ENCODE peak calls at places on chromosomes 11 and 22, in seven cellular contexts. H is astrocyte, Q is testis, M is HCT116, E is pancreas, Y is body of pancreas, Z is OCI-LY7. N is an unnamed sample.
A peak's percentile ranks its signal among the peaks of the same experiment; 100 is the strongest.

GRCh38 chr11:102345923-102346322 is 1.1 kb upstream of the BIRC2 start:
- DNase-seq in H (peak; percentile 69), Q (no peak), M (peak; percentile 28), E (no peak), Y (no peak), Z (no peak), N (no peak)

GRCh38 chr22:25545117-25545516 is 19.4 kb upstream of the GRK3 start:
- DNase-seq in H (no peak), Q (no peak), M (no peak), E (no peak), Y (no peak), Z (no peak), N (no peak)

GRCh38 chr11:3126207-3126865 is 38.8 kb downstream of the OSBPL5 start:
- DNase-seq in H (no peak), Q (no peak), M (peak; percentile 79), E (no peak), Y (peak; percentile 18), Z (no peak), N (peak; percentile 94)

GRCh38 chr11:59182457-59183151 is 10.7 kb downstream of the DTX4 start:
- DNase-seq in H (no peak), Q (no peak), M (no peak), E (no peak), Y (peak; percentile 60), Z (peak; percentile 33), N (peak; percentile 81)

GRCh38 chr22:37018815-37019308 is 385 bp downstream of the TST start:
- DNase-seq in H (peak; percentile 31), Q (peak; percentile 80), M (no peak), E (peak; percentile 63), Y (peak; percentile 65), Z (no peak), N (peak; percentile 89)

GRCh38 chr11:71486320-71486719 is 33.3 kb downstream of the NADSYN1 start:
- DNase-seq in H (no peak), Q (no peak), M (no peak), E (no peak), Y (no peak), Z (no peak), N (no peak)

GRCh38 chr11:129577986-129578385 is 202.3 kb downstream of the BARX2 start:
- DNase-seq in H (no peak), Q (no peak), M (no peak), E (no peak), Y (no peak), Z (no peak), N (no peak)

GRCh38 chr11:110409174-110409573 is 20.6 kb upstream of the FDX1 start:
- DNase-seq in H (no peak), Q (no peak), M (no peak), E (no peak), Y (no peak), Z (no peak), N (no peak)

GRCh38 chr11:69704508-69705245 is 855 bp upstream of the FGF19 start:
- DNase-seq in H (no peak), Q (peak; percentile 29), M (no peak), E (no peak), Y (no peak), Z (no peak), N (no peak)

GRCh38 chr22:28925916-28926315 is 42.5 kb downstream of the ZNRF3 start:
- DNase-seq in H (no peak), Q (no peak), M (no peak), E (no peak), Y (no peak), Z (no peak), N (no peak)

GRCh38 chr11:67056640-67057409 is at the start of gene RHOD:
- DNase-seq in H (no peak), Q (peak; percentile 46), M (no peak), E (peak; percentile 59), Y (peak; percentile 82), Z (no peak), N (peak; percentile 61)

GRCh38 chr22:44116755-44117684 is 63.7 kb upstream of the PARVG start:
- DNase-seq in H (no peak), Q (no peak), M (no peak), E (no peak), Y (no peak), Z (no peak), N (no peak)

GRCh38 chr11:74460065-74460464 is 7.3 kb downstream of the KCNE3 start:
- DNase-seq in H (no peak), Q (no peak), M (no peak), E (no peak), Y (no peak), Z (no peak), N (no peak)

GRCh38 chr11:12077535-12078280 is 32.7 kb upstream of the MICAL2 start:
- DNase-seq in H (peak; percentile 67), Q (no peak), M (no peak), E (no peak), Y (no peak), Z (no peak), N (no peak)

GRCh38 chr11:117185739-117186430 is 7.3 kb downstream of the SIDT2 start:
- DNase-seq in H (no peak), Q (peak; percentile 12), M (no peak), E (peak; percentile 13), Y (peak; percentile 4), Z (peak; percentile 75), N (no peak)

GRCh38 chr22:33472462-33473344 is 414.5 kb upstream of the SYN3 start:
- DNase-seq in H (peak; percentile 14), Q (no peak), M (no peak), E (no peak), Y (no peak), Z (no peak), N (no peak)

GRCh38 chr11:45895553-45896259 is 10.3 kb downstream of the MAPK8IP1 start:
- DNase-seq in H (no peak), Q (no peak), M (no peak), E (no peak), Y (no peak), Z (no peak), N (no peak)

GRCh38 chr11:7579226-7579825 is 65.5 kb downstream of the PPFIBP2 start:
- DNase-seq in H (no peak), Q (no peak), M (no peak), E (no peak), Y (no peak), Z (no peak), N (no peak)
- H3K27ac ChIP-seq in H (no peak overlapping the region), Q (peak overlapping the region; percentile 82), M (no peak overlapping the region), E (no peak overlapping the region), Y (no peak overlapping the region), Z (no peak overlapping the region), N (no peak overlapping the region)

GRCh38 chr11:57353024-57353423 is 14.9 kb downstream of the P2RX3 start:
- DNase-seq in H (no peak), Q (no peak), M (no peak), E (no peak), Y (no peak), Z (no peak), N (no peak)

GRCh38 chr11:57348636-57349323 is 10.6 kb downstream of the P2RX3 start:
- DNase-seq in H (no peak), Q (no peak), M (no peak), E (no peak), Y (no peak), Z (no peak), N (no peak)

GRCh38 chr11:57348052-57348451 is 9.9 kb downstream of the P2RX3 start:
- DNase-seq in H (no peak), Q (no peak), M (no peak), E (no peak), Y (no peak), Z (no peak), N (no peak)

GRCh38 chr11:57347336-57347735 is 9.2 kb downstream of the P2RX3 start:
- DNase-seq in H (no peak), Q (no peak), M (no peak), E (no peak), Y (no peak), Z (no peak), N (no peak)

GRCh38 chr11:57349491-57350274 is 11.5 kb downstream of the P2RX3 start:
- DNase-seq in H (no peak), Q (peak; percentile 84), M (peak; percentile 26), E (peak; percentile 39), Y (peak; percentile 71), Z (peak; percentile 51), N (peak; percentile 68)
- TF ChIP-seq CTCF in H (peak; percentile 51), Q (peak; percentile 93), M (peak; percentile 91), E (peak; percentile 88), Y (peak; percentile 76), Z (peak; percentile 84), N (peak; percentile 85)

GRCh38 chr11:47004595-47005033 is 68.1 kb downstream of the CSTPP1 start:
- DNase-seq in H (peak; percentile 97), Q (peak; percentile 81), M (no peak), E (peak; percentile 76), Y (peak; percentile 85), Z (peak; percentile 67), N (peak; percentile 73)

GRCh38 chr11:47001666-47002285 is 65.2 kb downstream of the CSTPP1 start:
- DNase-seq in H (peak; percentile 53), Q (no peak), M (no peak), E (no peak), Y (no peak), Z (peak; percentile 68), N (no peak)

GRCh38 chr11:47002366-47002765 is 65.8 kb downstream of the CSTPP1 start:
- DNase-seq in H (no peak), Q (no peak), M (no peak), E (no peak), Y (no peak), Z (peak; percentile 55), N (no peak)

GRCh38 chr11:47005441-47005840 is 68.9 kb downstream of the CSTPP1 start:
- DNase-seq in H (no peak), Q (no peak), M (no peak), E (no peak), Y (no peak), Z (no peak), N (no peak)

DNA sequence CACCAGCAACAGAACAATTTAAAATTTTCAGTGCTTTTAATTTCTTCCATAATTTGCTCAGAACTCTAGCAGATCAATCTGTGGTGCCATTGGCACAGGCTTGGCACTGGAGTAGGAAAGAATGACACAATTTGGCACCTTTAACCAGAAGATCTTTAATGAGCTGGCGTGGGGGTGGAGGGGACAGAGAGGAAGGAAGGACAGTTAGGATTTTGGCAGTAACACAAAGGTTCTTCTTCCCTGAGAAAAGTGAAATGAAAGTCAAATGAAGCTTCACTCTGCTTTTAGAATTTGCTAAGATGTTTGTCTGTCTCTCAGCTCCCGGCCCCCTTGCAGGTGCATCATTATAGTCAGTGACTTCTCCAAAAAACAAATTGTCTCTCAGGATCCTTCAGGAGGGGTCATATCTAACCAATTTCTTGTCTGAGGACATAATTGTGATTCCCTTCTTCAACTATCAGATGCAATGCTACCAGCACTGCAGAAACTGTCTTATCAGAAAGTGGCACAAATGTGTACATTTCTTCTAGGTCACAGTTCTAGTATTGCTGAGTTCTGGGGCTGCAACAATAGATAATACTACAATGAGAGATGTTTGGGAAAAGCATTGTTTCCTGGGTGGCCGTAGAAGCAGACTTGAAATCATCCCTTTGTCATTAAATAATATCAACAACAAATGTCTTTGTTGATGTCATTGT is 66.8 kb downstream of the CSTPP1 start:
- DNase-seq in H (no peak), Q (no peak), M (no peak), E (peak; percentile 45), Y (peak; percentile 24), Z (peak; percentile 79), N (no peak)
- H3K4me1 ChIP-seq in H (peaks cover 11% of the 10 kb centered on the region), Q (peaks cover 9% of the 10 kb centered on the region), M (no peaks in the 10 kb centered on the region), E (peaks cover 13% of the 10 kb centered on the region), Y (peaks cover 26% of the 10 kb centered on the region), Z (peaks cover 96% of the 10 kb centered on the region), N (peaks cover 3% of the 10 kb centered on the region)

DNA sequence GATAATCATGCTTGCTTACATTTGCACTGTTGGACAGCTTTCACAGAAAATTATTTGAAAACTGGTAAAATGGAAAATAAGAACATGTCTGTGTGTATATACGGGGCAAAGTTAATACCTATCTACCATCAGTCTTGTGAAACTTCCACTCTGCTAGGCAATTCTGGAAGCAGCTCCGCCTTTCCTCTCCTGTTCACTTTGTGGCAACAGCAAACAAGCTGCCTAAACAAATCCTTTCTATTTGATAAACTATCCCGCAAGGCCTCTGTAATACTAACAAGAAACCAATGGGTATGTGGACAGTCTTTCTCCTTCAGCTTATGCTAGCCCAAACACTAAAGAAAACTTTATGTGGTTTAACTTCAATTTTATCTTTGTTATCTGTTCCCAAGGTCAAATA is 39.2 kb upstream of the RAPSN start:
- DNase-seq in H (no peak), Q (no peak), M (no peak), E (no peak), Y (peak; percentile 28), Z (no peak), N (no peak)
- H3K27ac ChIP-seq in H (no peak overlapping the region), Q (no peak overlapping the region), M (no peak overlapping the region), E (no peak overlapping the region), Y (peak overlapping the region; percentile 10), Z (no peak overlapping the region), N (no peak overlapping the region)

N was measured in colonic mucosa.